ENCODE peak calls at places on chromosomes 13 and 19, in ten cellular contexts. One of them, this sample, is unnamed.

GRCh38 chr13:45941261-45941660 is 89.7 kb upstream of the SIAH3 start:
- DNase-seq in T follicular helper cell: no peak
- DNase-seq in DMS 273 treated with DMSO at 0.1 percent for 48 hours: no peak
- DNase-seq in fibroblast of gingiva: no peak
- DNase-seq in HuH-7.5: no peak
- DNase-seq in stimulated activated CD4-positive, alpha-beta T cell treated with anti-CD3 and anti-CD28 coated beads, TNF-alpha, amount 100 ng/mL, for 1 hour: no peak
- DNase-seq in NCI-H1092: no peak
- DNase-seq in AML-193: no peak
- DNase-seq in cardiac fibroblast: no peak
- DNase-seq in AG04450: no peak
- DNase-seq in this sample: no peak

GRCh38 chr13:113792821-113793717 is 34.0 kb downstream of the TMEM255B start:
- DNase-seq in NCI-H1092: no peak
- DNase-seq in T follicular helper cell: no peak
- DNase-seq in fibroblast of gingiva: no peak
- DNase-seq in AML-193: no peak
- DNase-seq in DMS 273 treated with DMSO at 0.1 percent for 48 hours: no peak
- DNase-seq in cardiac fibroblast: no peak
- DNase-seq in HuH-7.5: no peak
- DNase-seq in AG04450: no peak
- DNase-seq in stimulated activated CD4-positive, alpha-beta T cell treated with anti-CD3 and anti-CD28 coated beads, TNF-alpha, amount 100 ng/mL, for 1 hour: no peak
- DNase-seq in this sample: no peak

GRCh38 chr19:47407417-47407774 is 11.9 kb downstream of the MEIS3 start:
- DNase-seq in DMS 273 treated with DMSO at 0.1 percent for 48 hours: no peak
- DNase-seq in fibroblast of gingiva: no peak
- DNase-seq in AG04450: no peak
- DNase-seq in NCI-H1092: no peak
- DNase-seq in cardiac fibroblast: no peak
- DNase-seq in HuH-7.5: no peak
- DNase-seq in T follicular helper cell: no peak
- DNase-seq in AML-193: no peak
- DNase-seq in stimulated activated CD4-positive, alpha-beta T cell treated with anti-CD3 and anti-CD28 coated beads, TNF-alpha, amount 100 ng/mL, for 1 hour: no peak
- DNase-seq in this sample: no peak

GRCh38 chr13:112916296-112916695 is 52.7 kb upstream of the MCF2L start:
- DNase-seq in fibroblast of gingiva: no peak
- DNase-seq in cardiac fibroblast: no peak
- DNase-seq in T follicular helper cell: no peak
- DNase-seq in AML-193: no peak
- DNase-seq in stimulated activated CD4-positive, alpha-beta T cell treated with anti-CD3 and anti-CD28 coated beads, TNF-alpha, amount 100 ng/mL, for 1 hour: no peak
- DNase-seq in HuH-7.5: no peak
- DNase-seq in NCI-H1092: no peak
- DNase-seq in AG04450: no peak
- DNase-seq in DMS 273 treated with DMSO at 0.1 percent for 48 hours: no peak
- DNase-seq in this sample: no peak

GRCh38 chr19:54248016-54248601 is 5.5 kb upstream of the LILRA6 start:
- DNase-seq in T follicular helper cell: no peak
- DNase-seq in stimulated activated CD4-positive, alpha-beta T cell treated with anti-CD3 and anti-CD28 coated beads, TNF-alpha, amount 100 ng/mL, for 1 hour: no peak
- DNase-seq in AML-193: peak; percentile 83
- DNase-seq in DMS 273 treated with DMSO at 0.1 percent for 48 hours: no peak
- DNase-seq in fibroblast of gingiva: no peak
- DNase-seq in NCI-H1092: no peak
- DNase-seq in HuH-7.5: no peak
- DNase-seq in AG04450: no peak
- DNase-seq in cardiac fibroblast: peak; percentile 22
- DNase-seq in this sample: peak; percentile 57

GRCh38 chr13:37681295-37682032 is 82.9 kb upstream of the POSTN start:
- DNase-seq in DMS 273 treated with DMSO at 0.1 percent for 48 hours: no peak
- DNase-seq in NCI-H1092: no peak
- DNase-seq in stimulated activated CD4-positive, alpha-beta T cell treated with anti-CD3 and anti-CD28 coated beads, TNF-alpha, amount 100 ng/mL, for 1 hour: no peak
- DNase-seq in T follicular helper cell: no peak
- DNase-seq in HuH-7.5: no peak
- DNase-seq in AG04450: peak; percentile 38
- DNase-seq in AML-193: no peak
- DNase-seq in cardiac fibroblast: peak; percentile 90
- DNase-seq in fibroblast of gingiva: peak; percentile 87
- DNase-seq in this sample: no peak

GRCh38 chr13:78476910-78477309 is 126.4 kb downstream of the POU4F1 start:
- DNase-seq in fibroblast of gingiva: no peak
- DNase-seq in DMS 273 treated with DMSO at 0.1 percent for 48 hours: no peak
- DNase-seq in T follicular helper cell: no peak
- DNase-seq in NCI-H1092: no peak
- DNase-seq in AG04450: no peak
- DNase-seq in HuH-7.5: no peak
- DNase-seq in stimulated activated CD4-positive, alpha-beta T cell treated with anti-CD3 and anti-CD28 coated beads, TNF-alpha, amount 100 ng/mL, for 1 hour: no peak
- DNase-seq in AML-193: no peak
- DNase-seq in cardiac fibroblast: no peak
- DNase-seq in this sample: no peak

GRCh38 chr13:80086304-80086721 is 254.6 kb downstream of the SPRY2 start:
- DNase-seq in AML-193: no peak
- DNase-seq in NCI-H1092: no peak
- DNase-seq in AG04450: no peak
- DNase-seq in stimulated activated CD4-positive, alpha-beta T cell treated with anti-CD3 and anti-CD28 coated beads, TNF-alpha, amount 100 ng/mL, for 1 hour: no peak
- DNase-seq in cardiac fibroblast: no peak
- DNase-seq in T follicular helper cell: no peak
- DNase-seq in fibroblast of gingiva: no peak
- DNase-seq in HuH-7.5: no peak
- DNase-seq in DMS 273 treated with DMSO at 0.1 percent for 48 hours: no peak
- DNase-seq in this sample: no peak

GRCh38 chr19:48325265-48325910 is at the start of gene EMP3:
- DNase-seq in fibroblast of gingiva: peak; percentile 93
- DNase-seq in AG04450: peak; percentile 80
- DNase-seq in AML-193: peak; percentile 64
- DNase-seq in T follicular helper cell: peak; percentile 80
- DNase-seq in DMS 273 treated with DMSO at 0.1 percent for 48 hours: no peak
- DNase-seq in stimulated activated CD4-positive, alpha-beta T cell treated with anti-CD3 and anti-CD28 coated beads, TNF-alpha, amount 100 ng/mL, for 1 hour: peak; percentile 72
- DNase-seq in HuH-7.5: peak; percentile 42
- DNase-seq in cardiac fibroblast: peak; percentile 96
- DNase-seq in NCI-H1092: no peak
- DNase-seq in this sample: no peak

GRCh38 chr19:13077233-13077632 is 25.4 kb downstream of the LYL1 start:
- DNase-seq in HuH-7.5: no peak
- DNase-seq in AG04450: no peak
- DNase-seq in fibroblast of gingiva: no peak
- DNase-seq in DMS 273 treated with DMSO at 0.1 percent for 48 hours: peak; percentile 26
- DNase-seq in stimulated activated CD4-positive, alpha-beta T cell treated with anti-CD3 and anti-CD28 coated beads, TNF-alpha, amount 100 ng/mL, for 1 hour: no peak
- DNase-seq in NCI-H1092: no peak
- DNase-seq in T follicular helper cell: no peak
- DNase-seq in cardiac fibroblast: no peak
- DNase-seq in AML-193: no peak
- DNase-seq in this sample: no peak

GRCh38 chr13:113804017-113804702 is 45.1 kb downstream of the TMEM255B start:
- DNase-seq in cardiac fibroblast: no peak
- DNase-seq in HuH-7.5: no peak
- DNase-seq in AML-193: no peak
- DNase-seq in stimulated activated CD4-positive, alpha-beta T cell treated with anti-CD3 and anti-CD28 coated beads, TNF-alpha, amount 100 ng/mL, for 1 hour: no peak
- DNase-seq in fibroblast of gingiva: no peak
- DNase-seq in AG04450: no peak
- DNase-seq in NCI-H1092: no peak
- DNase-seq in T follicular helper cell: no peak
- DNase-seq in DMS 273 treated with DMSO at 0.1 percent for 48 hours: no peak
- DNase-seq in this sample: no peak

GRCh38 chr19:3599776-3600183 is 6.9 kb downstream of the TBXA2R start:
- DNase-seq in DMS 273 treated with DMSO at 0.1 percent for 48 hours: no peak
- DNase-seq in T follicular helper cell: no peak
- DNase-seq in fibroblast of gingiva: no peak
- DNase-seq in cardiac fibroblast: no peak
- DNase-seq in AG04450: no peak
- DNase-seq in NCI-H1092: no peak
- DNase-seq in HuH-7.5: peak; percentile 95
- DNase-seq in stimulated activated CD4-positive, alpha-beta T cell treated with anti-CD3 and anti-CD28 coated beads, TNF-alpha, amount 100 ng/mL, for 1 hour: no peak
- DNase-seq in AML-193: no peak
- DNase-seq in this sample: no peak

GRCh38 chr19:54473071-54473941 is at the start of gene CDC42EP5:
- DNase-seq in NCI-H1092: no peak
- DNase-seq in AG04450: peak; percentile 71
- DNase-seq in T follicular helper cell: no peak
- DNase-seq in DMS 273 treated with DMSO at 0.1 percent for 48 hours: no peak
- DNase-seq in stimulated activated CD4-positive, alpha-beta T cell treated with anti-CD3 and anti-CD28 coated beads, TNF-alpha, amount 100 ng/mL, for 1 hour: no peak
- DNase-seq in AML-193: no peak
- DNase-seq in HuH-7.5: no peak
- DNase-seq in cardiac fibroblast: peak; percentile 94
- DNase-seq in fibroblast of gingiva: peak; percentile 91
- DNase-seq in this sample: no peak

GRCh38 chr13:44048326-44048725 is 168.6 kb downstream of the LACC1 start:
- DNase-seq in AML-193: no peak
- DNase-seq in NCI-H1092: no peak
- DNase-seq in T follicular helper cell: no peak
- DNase-seq in stimulated activated CD4-positive, alpha-beta T cell treated with anti-CD3 and anti-CD28 coated beads, TNF-alpha, amount 100 ng/mL, for 1 hour: no peak
- DNase-seq in AG04450: no peak
- DNase-seq in DMS 273 treated with DMSO at 0.1 percent for 48 hours: no peak
- DNase-seq in cardiac fibroblast: peak; percentile 10
- DNase-seq in fibroblast of gingiva: no peak
- DNase-seq in HuH-7.5: no peak
- DNase-seq in this sample: no peak

GRCh38 chr13:111973186-111974064 is 93.5 kb upstream of the SOX1 start:
- DNase-seq in fibroblast of gingiva: no peak
- DNase-seq in AG04450: no peak
- DNase-seq in cardiac fibroblast: no peak
- DNase-seq in NCI-H1092: peak; percentile 59
- DNase-seq in HuH-7.5: no peak
- DNase-seq in DMS 273 treated with DMSO at 0.1 percent for 48 hours: no peak
- DNase-seq in AML-193: no peak
- DNase-seq in T follicular helper cell: no peak
- DNase-seq in stimulated activated CD4-positive, alpha-beta T cell treated with anti-CD3 and anti-CD28 coated beads, TNF-alpha, amount 100 ng/mL, for 1 hour: no peak
- DNase-seq in this sample: no peak

GRCh38 chr19:35519291-35519690 is 5.8 kb upstream of the DMKN start:
- DNase-seq in fibroblast of gingiva: no peak
- DNase-seq in T follicular helper cell: no peak
- DNase-seq in HuH-7.5: no peak
- DNase-seq in cardiac fibroblast: peak; percentile 47
- DNase-seq in stimulated activated CD4-positive, alpha-beta T cell treated with anti-CD3 and anti-CD28 coated beads, TNF-alpha, amount 100 ng/mL, for 1 hour: no peak
- DNase-seq in AG04450: no peak
- DNase-seq in NCI-H1092: no peak
- DNase-seq in DMS 273 treated with DMSO at 0.1 percent for 48 hours: no peak
- DNase-seq in AML-193: no peak
- DNase-seq in this sample: no peak

GRCh38 chr13:111667757-111668156 is 347.3 kb downstream of the TEX29 start:
- DNase-seq in NCI-H1092: no peak
- DNase-seq in stimulated activated CD4-positive, alpha-beta T cell treated with anti-CD3 and anti-CD28 coated beads, TNF-alpha, amount 100 ng/mL, for 1 hour: no peak
- DNase-seq in AML-193: no peak
- DNase-seq in cardiac fibroblast: no peak
- DNase-seq in T follicular helper cell: no peak
- DNase-seq in HuH-7.5: no peak
- DNase-seq in DMS 273 treated with DMSO at 0.1 percent for 48 hours: no peak
- DNase-seq in fibroblast of gingiva: no peak
- DNase-seq in AG04450: no peak
- DNase-seq in this sample: no peak

GRCh38 chr13:96519380-96519779 is 429.5 kb downstream of the HS6ST3 start:
- DNase-seq in DMS 273 treated with DMSO at 0.1 percent for 48 hours: no peak
- DNase-seq in T follicular helper cell: no peak
- DNase-seq in HuH-7.5: no peak
- DNase-seq in AG04450: no peak
- DNase-seq in AML-193: no peak
- DNase-seq in cardiac fibroblast: no peak
- DNase-seq in stimulated activated CD4-positive, alpha-beta T cell treated with anti-CD3 and anti-CD28 coated beads, TNF-alpha, amount 100 ng/mL, for 1 hour: no peak
- DNase-seq in fibroblast of gingiva: no peak
- DNase-seq in NCI-H1092: no peak
- DNase-seq in this sample: no peak

GRCh38 chr13:35389535-35389934 is 87.0 kb downstream of the MAB21L1 start:
- DNase-seq in stimulated activated CD4-positive, alpha-beta T cell treated with anti-CD3 and anti-CD28 coated beads, TNF-alpha, amount 100 ng/mL, for 1 hour: no peak
- DNase-seq in AML-193: no peak
- DNase-seq in fibroblast of gingiva: no peak
- DNase-seq in AG04450: no peak
- DNase-seq in NCI-H1092: no peak
- DNase-seq in DMS 273 treated with DMSO at 0.1 percent for 48 hours: no peak
- DNase-seq in cardiac fibroblast: no peak
- DNase-seq in T follicular helper cell: no peak
- DNase-seq in HuH-7.5: no peak
- DNase-seq in this sample: no peak

GRCh38 chr13:94972262-94972661 is 259.9 kb upstream of the SOX21 start:
- DNase-seq in DMS 273 treated with DMSO at 0.1 percent for 48 hours: no peak
- DNase-seq in AG04450: no peak
- DNase-seq in AML-193: no peak
- DNase-seq in HuH-7.5: no peak
- DNase-seq in T follicular helper cell: no peak
- DNase-seq in cardiac fibroblast: no peak
- DNase-seq in NCI-H1092: no peak
- DNase-seq in stimulated activated CD4-positive, alpha-beta T cell treated with anti-CD3 and anti-CD28 coated beads, TNF-alpha, amount 100 ng/mL, for 1 hour: no peak
- DNase-seq in fibroblast of gingiva: no peak
- DNase-seq in this sample: no peak

GRCh38 chr13:107144432-107144831 is 576.5 kb upstream of the ARGLU1 start:
- DNase-seq in stimulated activated CD4-positive, alpha-beta T cell treated with anti-CD3 and anti-CD28 coated beads, TNF-alpha, amount 100 ng/mL, for 1 hour: no peak
- DNase-seq in DMS 273 treated with DMSO at 0.1 percent for 48 hours: no peak
- DNase-seq in cardiac fibroblast: peak; percentile 0
- DNase-seq in HuH-7.5: no peak
- DNase-seq in AML-193: no peak
- DNase-seq in fibroblast of gingiva: no peak
- DNase-seq in AG04450: no peak
- DNase-seq in T follicular helper cell: no peak
- DNase-seq in NCI-H1092: no peak
- DNase-seq in this sample: no peak

GRCh38 chr19:57613941-57614743 is at the start of gene ZNF134:
- DNase-seq in NCI-H1092: peak; percentile 82
- DNase-seq in AML-193: no peak
- DNase-seq in stimulated activated CD4-positive, alpha-beta T cell treated with anti-CD3 and anti-CD28 coated beads, TNF-alpha, amount 100 ng/mL, for 1 hour: peak; percentile 69
- DNase-seq in HuH-7.5: peak; percentile 92
- DNase-seq in AG04450: peak; percentile 72
- DNase-seq in T follicular helper cell: peak; percentile 80
- DNase-seq in DMS 273 treated with DMSO at 0.1 percent for 48 hours: peak; percentile 87
- DNase-seq in cardiac fibroblast: peak; percentile 89
- DNase-seq in fibroblast of gingiva: peak; percentile 81
- DNase-seq in this sample: peak; percentile 84

GRCh38 chr13:32962342-32962741 is 53.9 kb upstream of the KL start:
- DNase-seq in T follicular helper cell: no peak
- DNase-seq in AG04450: no peak
- DNase-seq in HuH-7.5: no peak
- DNase-seq in NCI-H1092: no peak
- DNase-seq in AML-193: no peak
- DNase-seq in DMS 273 treated with DMSO at 0.1 percent for 48 hours: no peak
- DNase-seq in fibroblast of gingiva: no peak
- DNase-seq in cardiac fibroblast: no peak
- DNase-seq in stimulated activated CD4-positive, alpha-beta T cell treated with anti-CD3 and anti-CD28 coated beads, TNF-alpha, amount 100 ng/mL, for 1 hour: no peak
- DNase-seq in this sample: no peak

GRCh38 chr13:46679369-46680180 is 117.4 kb downstream of the ESD start:
- DNase-seq in HuH-7.5: no peak
- DNase-seq in cardiac fibroblast: peak; percentile 70
- DNase-seq in stimulated activated CD4-positive, alpha-beta T cell treated with anti-CD3 and anti-CD28 coated beads, TNF-alpha, amount 100 ng/mL, for 1 hour: no peak
- DNase-seq in AML-193: no peak
- DNase-seq in AG04450: no peak
- DNase-seq in NCI-H1092: no peak
- DNase-seq in T follicular helper cell: no peak
- DNase-seq in DMS 273 treated with DMSO at 0.1 percent for 48 hours: no peak
- DNase-seq in fibroblast of gingiva: peak; percentile 71
- DNase-seq in this sample: no peak

This sample was measured in globus pallidus.